ENCODE peak calls at places on chromosomes 5 and 9, in ten cellular contexts. N is gastrocnemius medialis, O is HepG2, W is A549, R is heart left ventricle, M is ovary, I is sigmoid colon, E is testis, P is lower leg skin, Q is tibial nerve. L is an unnamed sample.

GRCh38 chr5:92715946-92716345 is 865.1 kb downstream of the NR2F1-AS1 start:
- DNase-seq in E (no peak), P (no peak), Q (no peak), M (no peak), I (no peak), R (no peak), W (no peak), O (no peak), N (no peak), L (no peak)

GRCh38 chr5:127685662-127686061 is 17.5 kb upstream of the CCDC192 start:
- DNase-seq in N (no peak), W (no peak), R (no peak), Q (no peak), O (no peak), M (no peak), I (no peak), P (no peak), E (no peak), L (no peak)

GRCh38 chr5:2602451-2603045 is 148.9 kb downstream of the IRX2 start:
- DNase-seq in M (no peak), P (no peak), O (no peak), Q (no peak), W (no peak), R (no peak), I (no peak), E (no peak), N (no peak), L (no peak)

GRCh38 chr5:172436874-172437369 is 17.4 kb downstream of the SH3PXD2B start:
- DNase-seq in I (peak), N (no peak), E (no peak), P (no peak), W (no peak), R (no peak), Q (no peak), O (no peak), M (no peak), L (no peak)

GRCh38 chr9:127123239-127123935 is 952 bp upstream of the ANGPTL2 start:
- DNase-seq in N (no peak), I (peak), E (peak), W (no peak), P (peak), O (no peak), R (no peak), Q (no peak), M (peak), L (no peak)

GRCh38 chr5:143812085-143812705 is at the start of gene HMHB1:
- DNase-seq in I (no peak), R (no peak), N (no peak), M (no peak), O (no peak), E (no peak), P (no peak), W (no peak), Q (no peak), L (no peak)

GRCh38 chr5:6568383-6568782 is 64.5 kb downstream of the NSUN2 start:
- DNase-seq in I (no peak), R (peak), Q (no peak), O (no peak), W (no peak), N (no peak), E (peak), P (peak), M (no peak), L (no peak)

GRCh38 chr5:90940227-90940995 is 381.8 kb downstream of the ADGRV1 start:
- DNase-seq in M (peak), W (peak), E (peak), O (no peak), N (no peak), I (no peak), R (no peak), P (no peak), Q (no peak), L (no peak)

GRCh38 chr5:141514330-141515111 is 25.6 kb downstream of the PCDHGC5 start:
- DNase-seq in O (no peak), N (peak), W (no peak), I (no peak), E (no peak), R (no peak), P (no peak), Q (no peak), M (no peak), L (no peak)

GRCh38 chr5:62732677-62733121 is 154.1 kb downstream of the LRRC70 start:
- DNase-seq in W (no peak), M (no peak), O (no peak), E (peak), I (no peak), Q (no peak), N (no peak), P (no peak), R (no peak), L (no peak)

GRCh38 chr5:34030058-34030457 is 13.0 kb downstream of the C1QTNF3 start:
- DNase-seq in N (no peak), Q (no peak), M (no peak), I (no peak), P (no peak), E (no peak), O (no peak), R (no peak), W (no peak), L (no peak)

GRCh38 chr9:18149457-18150011 is 324.4 kb upstream of the ADAMTSL1 start:
- DNase-seq in R (no peak), Q (no peak), N (no peak), W (no peak), M (no peak), I (no peak), E (no peak), O (no peak), P (no peak), L (no peak)

GRCh38 chr5:157464518-157465171 is 4.6 kb downstream of the NIPAL4 start:
- DNase-seq in N (peak), I (peak), R (no peak), Q (peak), P (peak), M (no peak), O (no peak), E (no peak), W (peak), L (no peak)

GRCh38 chr5:113092683-113093082 is 116.1 kb downstream of the DCP2 start:
- DNase-seq in I (no peak), W (no peak), M (no peak), N (no peak), E (no peak), P (peak), R (no peak), O (no peak), Q (no peak), L (no peak)

GRCh38 chr5:368162-369084 is 46.9 kb downstream of the AHRR start:
- DNase-seq in R (peak), I (no peak), W (no peak), O (no peak), E (peak), Q (no peak), M (no peak), N (no peak), P (peak), L (peak)

GRCh38 chr5:79397080-79397479 is 116.9 kb downstream of the HOMER1 start:
- DNase-seq in M (no peak), N (no peak), Q (no peak), W (no peak), I (no peak), O (no peak), P (no peak), E (no peak), R (no peak), L (no peak)

GRCh38 chr9:4389755-4390154 is 89.9 kb upstream of the GLIS3 start:
- DNase-seq in E (no peak), O (no peak), R (no peak), Q (no peak), I (no peak), W (no peak), N (no peak), P (no peak), M (no peak), L (no peak)

GRCh38 chr5:38695021-38695961 is 138.8 kb upstream of the LIFR start:
- DNase-seq in W (no peak), R (no peak), Q (no peak), N (no peak), P (no peak), I (no peak), E (peak), O (no peak), M (no peak), L (no peak)

GRCh38 chr5:4374866-4375265 is 765.3 kb upstream of the ADAMTS16 start:
- DNase-seq in Q (no peak), P (peak), W (peak), E (no peak), R (no peak), I (no peak), N (no peak), M (no peak), O (no peak), L (no peak)

GRCh38 chr5:136328097-136328496 is 37.2 kb downstream of the TRPC7 start:
- DNase-seq in W (no peak), Q (no peak), E (no peak), R (no peak), P (no peak), M (no peak), N (no peak), I (no peak), O (no peak), L (no peak)

GRCh38 chr9:17004500-17004899 is 130.3 kb upstream of the CNTLN start:
- DNase-seq in R (no peak), O (no peak), Q (no peak), I (no peak), N (no peak), E (no peak), W (no peak), M (no peak), P (no peak), L (no peak)

GRCh38 chr5:1867114-1867814 is 15.5 kb downstream of the IRX4 start:
- DNase-seq in Q (no peak), N (no peak), I (no peak), E (no peak), R (no peak), W (no peak), M (no peak), O (no peak), P (no peak), L (no peak)

GRCh38 chr9:105127863-105128220 is 116.6 kb upstream of the SLC44A1 start:
- DNase-seq in P (no peak), W (no peak), Q (no peak), R (no peak), E (no peak), N (no peak), M (no peak), O (no peak), I (no peak), L (no peak)

GRCh38 chr5:174457141-174457678 is 267.2 kb upstream of the MSX2 start:
- DNase-seq in E (no peak), N (no peak), P (no peak), O (no peak), W (no peak), R (no peak), Q (no peak), I (no peak), M (no peak), L (no peak)

GRCh38 chr9:32543047-32543446 is 9.1 kb upstream of the SMIM27 start:
- DNase-seq in I (no peak), W (no peak), P (no peak), O (no peak), E (no peak), Q (no peak), N (no peak), R (no peak), M (no peak), L (no peak)

GRCh38 chr9:99197987-99198386 is 23.8 kb downstream of the ALG2 start:
- DNase-seq in O (no peak), I (no peak), R (no peak), P (no peak), M (no peak), Q (no peak), N (no peak), W (no peak), E (no peak), L (no peak)

GRCh38 chr9:3873818-3874217 is 348.0 kb upstream of the RFX3 start:
- DNase-seq in R (no peak), P (no peak), O (no peak), Q (no peak), N (no peak), W (no peak), I (no peak), E (no peak), M (no peak), L (no peak)

GRCh38 chr9:87891754-87892153 is 9.1 kb downstream of the SPATA31E1 start:
- DNase-seq in Q (no peak), P (no peak), O (no peak), R (no peak), I (no peak), N (no peak), M (no peak), E (no peak), W (no peak), L (no peak)

GRCh38 chr5:169688106-169688505 is 51.0 kb downstream of the DOCK2 start:
- DNase-seq in W (no peak), O (no peak), Q (no peak), E (no peak), P (no peak), M (no peak), I (no peak), N (no peak), R (no peak), L (no peak)

GRCh38 chr9:137493163-137494103 is 34.3 kb upstream of the NSMF start:
- DNase-seq in M (no peak), O (no peak), I (peak), E (no peak), R (no peak), Q (no peak), P (no peak), N (no peak), W (no peak), L (peak)

GRCh38 chr9:1880038-1880565 is 135.0 kb upstream of the SMARCA2 start:
- DNase-seq in W (no peak), I (no peak), R (no peak), O (no peak), N (no peak), P (no peak), Q (no peak), M (no peak), E (no peak), L (no peak)

GRCh38 chr9:129869585-129870501 is 34.6 kb downstream of the USP20 start:
- DNase-seq in I (no peak), Q (no peak), M (no peak), E (no peak), N (no peak), P (no peak), W (no peak), R (no peak), O (no peak), L (peak)
- TF ChIP-seq POLR2A in I (no peak), Q (no peak), M (no peak), E (no peak), N (no peak), P (no peak), W (no peak), R (no peak), O (no peak), L (no peak)

DNA sequence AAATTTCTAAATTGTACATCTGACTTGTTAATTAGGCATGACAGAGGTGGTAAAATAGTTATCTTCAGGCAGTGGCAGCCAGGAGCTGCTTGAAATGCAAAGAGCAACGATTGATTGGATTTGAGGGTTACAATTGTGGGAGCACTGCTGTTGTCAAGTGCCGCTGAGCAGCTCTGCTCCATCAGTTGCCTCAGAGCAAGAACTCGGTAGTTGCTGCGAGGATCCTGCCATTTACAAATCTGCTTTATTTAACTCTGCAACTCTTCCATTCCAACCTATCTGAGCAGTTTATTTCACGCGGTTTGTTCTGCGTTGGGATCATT is 12.6 kb downstream of the PBX3 start:
- DNase-seq in N (no peak), M (no peak), Q (no peak), O (no peak), P (no peak), R (no peak), W (no peak), E (no peak), I (no peak), L (no peak)
- H3K4me3 ChIP-seq in N (no peak), M (peak), Q (peak), O (no peak), P (no peak), R (no peak), W (no peak), E (no peak), I (peak), L (peak)

DNA sequence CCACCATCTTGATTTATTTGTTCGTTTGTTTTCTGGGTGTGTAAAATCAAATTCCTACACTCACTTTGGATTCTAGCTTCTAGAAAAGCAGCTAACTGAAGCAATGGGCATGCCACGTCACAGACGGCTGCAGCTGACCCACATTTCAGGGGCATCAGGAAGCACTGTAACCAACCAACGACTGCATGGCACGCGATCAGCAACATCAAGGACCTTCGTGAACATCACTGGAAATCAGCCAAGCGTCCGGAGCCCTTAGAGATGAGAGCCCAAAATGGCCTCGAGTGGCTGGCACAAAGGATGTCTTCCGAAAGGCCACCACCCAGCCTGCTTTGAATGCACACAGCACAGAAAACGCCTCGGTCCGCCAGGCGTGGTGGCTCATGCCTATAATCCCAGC is 191.1 kb downstream of the OLFM1 start:
- DNase-seq in R (no peak), W (no peak), I (no peak), O (no peak), E (no peak), M (no peak), Q (no peak), N (no peak), P (no peak), L (no peak)
- TF ChIP-seq POLR2A in R (no peak), W (no peak), I (no peak), O (no peak), E (no peak), M (no peak), Q (no peak), N (no peak), P (no peak), L (no peak)

GRCh38 chr5:159052282-159053011 is 47.3 kb downstream of the EBF1 start:
- DNase-seq in P (no peak), Q (no peak), I (no peak), M (no peak), O (no peak), W (no peak), E (no peak), R (no peak), N (no peak), L (no peak)

GRCh38 chr5:159050408-159051091 is 49.2 kb downstream of the EBF1 start:
- DNase-seq in M (peak), I (no peak), E (no peak), Q (no peak), N (no peak), R (no peak), P (no peak), W (no peak), O (no peak), L (no peak)

GRCh38 chr5:159053216-159053615 is 46.5 kb downstream of the EBF1 start:
- DNase-seq in M (no peak), R (no peak), I (no peak), N (no peak), O (no peak), E (no peak), W (no peak), P (no peak), Q (no peak), L (no peak)

GRCh38 chr5:159049844-159050318 is 49.8 kb downstream of the EBF1 start:
- DNase-seq in W (peak), Q (no peak), P (no peak), O (no peak), E (peak), M (no peak), I (no peak), N (no peak), R (no peak), L (no peak)

DNA sequence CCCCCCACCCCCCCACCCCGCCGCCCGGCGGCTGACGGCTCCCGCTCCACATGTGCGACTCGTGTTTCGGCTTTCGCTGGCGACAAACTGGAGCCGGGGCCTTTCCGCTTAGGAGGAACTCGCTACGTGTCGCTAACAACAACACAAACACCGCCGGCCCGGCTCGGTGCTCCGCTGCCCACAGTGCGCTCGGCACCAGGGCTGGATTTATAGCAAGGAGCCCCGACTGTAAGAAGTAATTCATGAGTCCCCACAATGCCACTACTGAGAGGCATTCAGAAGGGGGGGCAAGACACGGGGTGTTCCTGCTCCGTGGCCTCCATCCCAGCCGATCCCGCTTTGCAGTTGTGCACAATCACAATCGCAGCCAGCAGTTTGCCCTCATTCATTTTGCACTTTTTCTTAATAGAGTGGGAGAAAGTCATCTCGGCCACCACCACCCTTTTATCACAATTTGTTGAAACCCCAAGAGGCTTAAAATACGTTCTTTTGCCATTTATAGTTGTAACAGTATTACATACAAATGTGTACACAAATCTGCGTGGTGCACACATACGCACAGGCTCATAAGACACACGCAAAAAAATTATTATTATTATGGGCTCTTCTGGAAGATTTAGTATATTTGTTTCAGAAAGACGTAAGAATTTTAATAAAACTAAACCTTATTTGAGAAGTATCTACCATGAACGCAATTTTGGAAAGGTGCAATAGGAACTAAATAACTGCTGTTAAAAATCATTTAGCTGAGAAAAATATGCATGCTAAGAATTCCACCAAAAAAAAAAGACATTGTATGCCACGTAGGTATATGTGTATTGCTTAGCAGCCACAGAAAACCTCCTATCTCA is 48.1 kb downstream of the EBF1 start:
- DNase-seq in W (no peak), Q (peak), O (no peak), P (no peak), I (peak), R (peak), E (peak), M (peak), N (peak), L (peak)
- H3K4me3 ChIP-seq in W (no peak), Q (peak), O (no peak), P (no peak), I (peak), R (no peak), E (peak), M (peak), N (peak), L (no peak)

GRCh38 chr5:42812620-42813019 is 928 bp upstream of the SELENOP start:
- DNase-seq in N (no peak), P (no peak), I (no peak), M (no peak), O (no peak), Q (no peak), W (no peak), R (no peak), E (no peak), L (no peak)

GRCh38 chr5:42810905-42811590 is 644 bp downstream of the SELENOP start:
- DNase-seq in M (no peak), N (no peak), W (no peak), E (no peak), I (no peak), R (no peak), P (no peak), O (no peak), Q (no peak), L (no peak)

GRCh38 chr5:42813533-42813932 is 1.8 kb upstream of the SELENOP start:
- DNase-seq in N (no peak), O (peak), W (no peak), P (no peak), Q (no peak), M (peak), E (no peak), R (no peak), I (no peak), L (no peak)

GRCh38 chr5:42808888-42809611 is 2.6 kb downstream of the SELENOP start:
- DNase-seq in N (no peak), R (no peak), P (no peak), E (no peak), I (no peak), O (no peak), Q (no peak), M (no peak), W (no peak), L (no peak)

GRCh38 chr5:42811591-42812392 is at the start of gene SELENOP:
- DNase-seq in O (peak), P (peak), M (peak), W (peak), N (peak), Q (peak), E (peak), I (peak), R (peak), L (no peak)
- TF ChIP-seq POLR2A in O (peak), P (peak), M (peak), W (no peak), N (peak), Q (peak), E (peak), I (peak), R (peak), L (peak)